ENCODE peak calls at places on chromosomes 7 and 10, in nine cellular contexts. P, Y, U, F, W, Q, S, C and E are unnamed samples.

GRCh38 chr10:12777840-12778585 is 223.5 kb downstream of the CCDC3 start:
- DNase-seq in Q (no peak), C (no peak), W (no peak), P (peak), Y (no peak), S (no peak), F (no peak), U (no peak), E (no peak)

GRCh38 chr10:5449823-5450222 is 37.5 kb downstream of the NET1 start:
- DNase-seq in W (peak), C (no peak), P (peak), Y (peak), F (no peak), U (no peak), S (no peak), Q (peak), E (no peak)

GRCh38 chr7:101581891-101582290 is 47.2 kb downstream of the MYL10 start:
- DNase-seq in P (no peak), U (no peak), Y (no peak), W (no peak), C (no peak), Q (no peak), S (no peak), F (no peak), E (no peak)

GRCh38 chr10:125084191-125085186 is 75.9 kb downstream of the CTBP2 start:
- DNase-seq in C (peak), P (peak), Q (peak), S (no peak), Y (peak), F (no peak), W (peak), U (peak), E (no peak)

GRCh38 chr10:49742683-49743463 is 19.2 kb downstream of the OGDHL start:
- DNase-seq in U (no peak), P (no peak), C (no peak), F (no peak), Q (no peak), S (no peak), W (no peak), Y (no peak), E (no peak)

GRCh38 chr7:108598153-108598552 is 28.5 kb downstream of the DNAJB9 start:
- DNase-seq in W (no peak), F (peak), C (peak), S (no peak), Q (no peak), Y (no peak), U (no peak), P (peak), E (peak)

GRCh38 chr10:114795039-114795438 is 26.5 kb upstream of the FHIP2A start:
- DNase-seq in P (no peak), Y (no peak), W (no peak), U (no peak), S (no peak), F (no peak), Q (peak), C (no peak), E (no peak)

GRCh38 chr10:86585037-86585725 is 63.6 kb upstream of the WAPL start:
- DNase-seq in W (peak), P (peak), Q (peak), U (peak), F (peak), Y (peak), C (peak), S (peak), E (peak)

GRCh38 chr7:46071076-46071475 is 150.0 kb upstream of the IGFBP3 start:
- DNase-seq in P (no peak), W (no peak), C (no peak), F (no peak), U (no peak), Q (peak), S (no peak), Y (peak), E (no peak)